ENCODE peak calls at places on chromosomes 6 and 20, in nine cellular contexts. K is NCI-H446; C is cardiac fibroblast; U is cerebellar cortex; L is amniotic epithelial cell; J is activated gamma-delta T cell treated with anti-CD3 and anti-CD28 coated beads, Interleukin-2, amount 50 U/mL, for 16 hours; V is ELF-1; A is LoVo; D is NCI-H1092 treated with DMSO at 0.1 percent for 48 hours. W is an unnamed sample.
A peak's percentile ranks its signal among the peaks of the same experiment; 100 is the strongest.

GRCh38 chr6:7424967-7425807 is 35.6 kb downstream of the RIOK1 start:
- DNase-seq in K (no peak), C (peak; percentile 80), U (no peak), L (peak; percentile 74), J (no peak), V (peak; percentile 50), A (peak; percentile 37), D (peak; percentile 2), W (peak; percentile 75)

GRCh38 chr20:20499469-20499868 is 131.6 kb downstream of the INSM1 start:
- DNase-seq in K (no peak), C (no peak), U (no peak), L (no peak), J (no peak), V (no peak), A (no peak), D (peak; percentile 23), W (no peak)

GRCh38 chr20:51221791-51222408 is 199.0 kb upstream of the KCNG1 start:
- DNase-seq in K (no peak), C (peak; percentile 83), U (peak; percentile 43), L (peak; percentile 10), J (no peak), V (peak; percentile 81), A (peak; percentile 56), D (no peak), W (peak; percentile 88)

GRCh38 chr6:167856999-167857660 is 30.4 kb downstream of the AFDN start:
- DNase-seq in K (no peak), C (peak; percentile 92), U (no peak), L (peak; percentile 96), J (no peak), V (no peak), A (no peak), D (no peak), W (peak; percentile 83)

GRCh38 chr6:165807249-165807951 is 144.4 kb upstream of the PDE10A start:
- DNase-seq in K (no peak), C (no peak), U (no peak), L (no peak), J (no peak), V (no peak), A (no peak), D (no peak), W (no peak)

GRCh38 chr6:56637640-56638039 is 5.0 kb downstream of the DST start:
- DNase-seq in K (peak; percentile 78), C (peak; percentile 86), U (peak; percentile 81), L (peak; percentile 74), J (no peak), V (no peak), A (peak; percentile 63), D (peak; percentile 5), W (peak; percentile 79)

GRCh38 chr20:52150440-52151258 is 40.9 kb downstream of the ZFP64 start:
- DNase-seq in K (peak; percentile 50), C (peak; percentile 70), U (peak; percentile 73), L (peak; percentile 48), J (no peak), V (no peak), A (peak; percentile 46), D (peak; percentile 38), W (peak; percentile 75)

GRCh38 chr20:62823688-62824475 is 7.0 kb downstream of the COL9A3 start:
- DNase-seq in K (no peak), C (no peak), U (no peak), L (no peak), J (no peak), V (peak; percentile 86), A (no peak), D (no peak), W (no peak)

GRCh38 chr20:40963505-40963845 is 65.1 kb upstream of the TOP1 start:
- DNase-seq in K (no peak), C (no peak), U (no peak), L (no peak), J (no peak), V (no peak), A (no peak), D (no peak), W (no peak)

GRCh38 chr20:58109126-58109880 is 119.2 kb downstream of the ANKRD60 start:
- DNase-seq in K (no peak), C (peak; percentile 73), U (no peak), L (peak; percentile 64), J (no peak), V (no peak), A (peak; percentile 9), D (no peak), W (peak; percentile 80)

GRCh38 chr20:8244637-8245036 is 112.6 kb downstream of the PLCB1 start:
- DNase-seq in K (peak; percentile 58), C (peak; percentile 84), U (peak; percentile 83), L (peak; percentile 71), J (no peak), V (no peak), A (no peak), D (no peak), W (peak; percentile 88)

GRCh38 chr20:10714236-10714975 is 40.6 kb upstream of the JAG1 start:
- DNase-seq in K (no peak), C (no peak), U (no peak), L (no peak), J (no peak), V (no peak), A (no peak), D (no peak), W (no peak)

GRCh38 chr6:121389419-121389818 is 46.0 kb upstream of the GJA1 start:
- DNase-seq in K (no peak), C (no peak), U (no peak), L (no peak), J (no peak), V (no peak), A (no peak), D (no peak), W (no peak)

GRCh38 chr20:37387519-37388269 is 41.8 kb downstream of the SRC start:
- DNase-seq in K (no peak), C (no peak), U (no peak), L (no peak), J (no peak), V (no peak), A (no peak), D (no peak), W (no peak)

GRCh38 chr6:25050356-25050755 is 114.6 kb upstream of the RIPOR2 start:
- DNase-seq in K (peak; percentile 2), C (peak; percentile 41), U (no peak), L (peak; percentile 94), J (peak; percentile 47), V (no peak), A (no peak), D (no peak), W (peak; percentile 88)

GRCh38 chr6:15481892-15482291 is 180.9 kb downstream of the DTNBP1 start:
- DNase-seq in K (no peak), C (no peak), U (no peak), L (no peak), J (no peak), V (no peak), A (no peak), D (no peak), W (no peak)

GRCh38 chr20:31879143-31879987 is 8.9 kb downstream of the TTLL9 start:
- DNase-seq in K (peak; percentile 92), C (peak; percentile 96), U (peak; percentile 94), L (peak; percentile 94), J (peak; percentile 45), V (peak; percentile 98), A (peak; percentile 95), D (peak; percentile 89), W (peak; percentile 97)

GRCh38 chr20:23203951-23204730 is 118.0 kb upstream of the CD93 start:
- DNase-seq in K (no peak), C (no peak), U (no peak), L (no peak), J (no peak), V (no peak), A (no peak), D (no peak), W (no peak)

GRCh38 chr6:42278131-42278853 is 60.6 kb upstream of the MRPS10 start:
- DNase-seq in K (no peak), C (no peak), U (no peak), L (no peak), J (peak; percentile 25), V (no peak), A (no peak), D (no peak), W (no peak)

GRCh38 chr6:162344301-162344700 is 383.3 kb downstream of the PRKN start:
- DNase-seq in K (no peak), C (no peak), U (no peak), L (no peak), J (no peak), V (no peak), A (no peak), D (no peak), W (no peak)

GRCh38 chr6:26161322-26161721 is 74.1 kb downstream of the HFE start:
- DNase-seq in K (no peak), C (no peak), U (no peak), L (no peak), J (no peak), V (no peak), A (no peak), D (no peak), W (no peak)

GRCh38 chr20:39059036-39059435 is 96.9 kb downstream of the DHX35 start:
- DNase-seq in K (no peak), C (no peak), U (no peak), L (no peak), J (no peak), V (no peak), A (no peak), D (no peak), W (no peak)

GRCh38 chr6:3847521-3847920 is 1.7 kb upstream of the FAM50B start:
- DNase-seq in K (no peak), C (no peak), U (no peak), L (no peak), J (no peak), V (no peak), A (no peak), D (no peak), W (peak; percentile 61)

GRCh38 chr6:10521104-10521808 is at the start of gene GCNT2:
- DNase-seq in K (no peak), C (no peak), U (peak; percentile 88), L (peak; percentile 41), J (no peak), V (peak; percentile 99), A (no peak), D (no peak), W (peak; percentile 75)

GRCh38 chr6:10478187-10479040 is 42.7 kb upstream of the GCNT2 start:
- DNase-seq in K (peak; percentile 54), C (peak; percentile 56), U (peak; percentile 58), L (peak; percentile 38), J (no peak), V (no peak), A (peak; percentile 39), D (no peak), W (peak; percentile 60)

GRCh38 chr6:46170357-46171289 is at the start of gene ENPP5:
- DNase-seq in K (peak; percentile 7), C (no peak), U (peak; percentile 95), L (peak; percentile 13), J (peak; percentile 63), V (peak; percentile 93), A (peak; percentile 88), D (peak; percentile 80), W (peak; percentile 9)

GRCh38 chr20:46117704-46118467 is at the start of gene CD40:
- DNase-seq in K (no peak), C (peak; percentile 79), U (peak; percentile 59), L (peak; percentile 71), J (peak; percentile 52), V (peak; percentile 91), A (no peak), D (no peak), W (peak; percentile 62)

GRCh38 chr6:22466665-22467064 is 102.7 kb upstream of the HDGFL1 start:
- DNase-seq in K (no peak), C (no peak), U (no peak), L (no peak), J (no peak), V (peak; percentile 27), A (no peak), D (peak; percentile 30), W (no peak)

GRCh38 chr6:141956046-141956761 is 176.5 kb upstream of the GJE1 start:
- DNase-seq in K (peak; percentile 50), C (peak; percentile 27), U (no peak), L (peak; percentile 79), J (no peak), V (no peak), A (no peak), D (no peak), W (peak; percentile 5)

GRCh38 chr6:164409309-164410009 is 899.9 kb downstream of the C6orf118 start:
- DNase-seq in K (no peak), C (no peak), U (no peak), L (no peak), J (no peak), V (no peak), A (no peak), D (no peak), W (no peak)

GRCh38 chr6:144179817-144180216 is 29.5 kb downstream of the STX11 start:
- DNase-seq in K (no peak), C (no peak), U (no peak), L (no peak), J (no peak), V (no peak), A (no peak), D (no peak), W (no peak)

W was measured in choroid plexus epithelial cell.